ENCODE peak calls at places on chromosomes 3 and 15, in four cellular contexts. F is uterus, V is AG09319, L is stomach. C is an unnamed sample.

GRCh38 chr3:45486136-45486535 is 97.8 kb downstream of the LARS2 start:
- DNase-seq in F (no peak), L (no peak), V (no peak), C (no peak)

GRCh38 chr3:177051419-177051818 is 145.9 kb downstream of the TBL1XR1 start:
- DNase-seq in F (no peak), L (no peak), V (no peak), C (no peak)

GRCh38 chr15:51414256-51414860 is 72.9 kb downstream of the GLDN start:
- DNase-seq in F (no peak), V (no peak), L (no peak), C (no peak)

GRCh38 chr3:83882701-83883100 is 1076.1 kb upstream of the CADM2 start:
- DNase-seq in V (no peak), F (no peak), L (no peak), C (no peak)

GRCh38 chr3:141913150-141913811 is 36.8 kb downstream of the ATP1B3 start:
- DNase-seq in F (no peak), V (peak), L (no peak), C (no peak)

GRCh38 chr3:69085543-69086132 is 901 bp downstream of the ARL6IP5 start:
- DNase-seq in L (peak), F (peak), V (no peak), C (no peak)

GRCh38 chr3:29527251-29527650 is 246.4 kb downstream of the RBMS3 start:
- DNase-seq in V (no peak), F (no peak), L (no peak), C (no peak)

GRCh38 chr15:27692438-27692837 is 406.7 kb downstream of the OCA2 start:
- DNase-seq in V (no peak), L (no peak), F (no peak), C (no peak)

GRCh38 chr3:138539352-138539751 is 54.7 kb downstream of the CEP70 start:
- DNase-seq in L (no peak), F (no peak), V (no peak), C (no peak)

GRCh38 chr15:50109086-50109987 is 9.7 kb downstream of the ATP8B4 start:
- DNase-seq in V (no peak), F (no peak), L (no peak), C (no peak)

GRCh38 chr15:39267685-39268084 is 313.2 kb upstream of the THBS1 start:
- DNase-seq in V (no peak), F (no peak), L (no peak), C (no peak)

GRCh38 chr3:7517979-7518378 is 657.1 kb downstream of the GRM7 start:
- DNase-seq in L (no peak), V (no peak), F (no peak), C (no peak)

GRCh38 chr3:14900881-14901873 is 46.2 kb upstream of the NR2C2 start:
- DNase-seq in F (no peak), V (no peak), L (no peak), C (no peak)

GRCh38 chr15:90423920-90424319 is 35.9 kb downstream of the IQGAP1 start:
- DNase-seq in L (no peak), V (no peak), F (no peak), C (no peak)

GRCh38 chr15:85743392-85744045 is 51.2 kb downstream of the KLHL25 start:
- DNase-seq in L (no peak), F (no peak), V (no peak), C (no peak)

GRCh38 chr3:190038050-190038631 is 82.6 kb downstream of the P3H2 start:
- DNase-seq in L (peak), F (no peak), V (peak), C (no peak)

GRCh38 chr3:13574083-13574797 is 25.3 kb downstream of the FBLN2 start:
- DNase-seq in L (no peak), F (no peak), V (no peak), C (peak)

GRCh38 chr3:192879346-192880031 is 38.2 kb downstream of the MB21D2 start:
- DNase-seq in V (peak), F (no peak), L (no peak), C (no peak)

GRCh38 chr15:67859331-67859946 is 19.6 kb upstream of the RNU6-1 start:
- DNase-seq in F (no peak), L (no peak), V (no peak), C (no peak)

GRCh38 chr15:59798605-59798917 is 109.4 kb upstream of the BNIP2 start:
- DNase-seq in L (no peak), V (no peak), F (no peak), C (no peak)

GRCh38 chr3:42490243-42490642 is 12.2 kb upstream of the VIPR1 start:
- DNase-seq in F (no peak), V (no peak), L (peak), C (peak)

GRCh38 chr3:16101295-16102186 is 72.9 kb upstream of the GALNT15 start:
- DNase-seq in L (no peak), V (no peak), F (no peak), C (no peak)

GRCh38 chr15:70875001-70875782 is 17.0 kb downstream of the THAP10 start:
- DNase-seq in L (no peak), F (no peak), V (no peak), C (no peak)

GRCh38 chr15:85646538-85647091 is 148.1 kb downstream of the KLHL25 start:
- DNase-seq in L (no peak), F (no peak), V (no peak), C (no peak)

GRCh38 chr3:177905173-177905894 is 630.9 kb upstream of the KCNMB2 start:
- DNase-seq in V (peak), L (no peak), F (no peak), C (no peak)

GRCh38 chr3:134437211-134437752 is 48.5 kb downstream of the ANAPC13 start:
- DNase-seq in L (no peak), V (no peak), F (no peak), C (no peak)